ENCODE peak calls at places on chromosomes 5 and 9, in eight cellular contexts. W is PC-3, E is breast epithelium, U is GM23338, C is fibroblast of the aortic adventitia, A is brain microvascular endothelial cell, V is HCT116, D is fibroblast of lung. I is an unnamed sample.

GRCh38 chr5:32908646-32909045 is 197.5 kb downstream of the NPR3 start:
- DNase-seq in W (no peak), E (no peak), U (no peak), C (no peak), A (no peak), V (no peak), D (peak; percentile 55), I (no peak)

GRCh38 chr5:167608708-167609272 is 682.7 kb upstream of the WWC1 start:
- DNase-seq in W (peak; percentile 7), E (no peak), U (peak; percentile 5), C (no peak), A (no peak), V (no peak), D (no peak), I (no peak)

GRCh38 chr5:126354012-126354856 is 69.0 kb upstream of the GRAMD2B start:
- DNase-seq in W (peak; percentile 93), E (no peak), U (peak; percentile 45), C (peak; percentile 98), A (peak; percentile 96), V (peak; percentile 64), D (peak; percentile 99), I (peak; percentile 95)

GRCh38 chr5:95808013-95808685 is 14.4 kb downstream of the GLRX start:
- DNase-seq in W (no peak), E (no peak), U (no peak), C (no peak), A (no peak), V (no peak), D (no peak), I (no peak)

GRCh38 chr9:21585756-21586752 is 103.9 kb upstream of the IFNE start:
- DNase-seq in W (peak; percentile 39), E (no peak), U (no peak), C (peak; percentile 63), A (no peak), V (no peak), D (no peak), I (no peak)

GRCh38 chr9:133008824-133009223 is 22.0 kb upstream of the GTF3C5 start:
- DNase-seq in W (no peak), E (no peak), U (no peak), C (no peak), A (no peak), V (no peak), D (no peak), I (no peak)

GRCh38 chr5:172905771-172906170 is 53.5 kb upstream of the RPL26L1 start:
- DNase-seq in W (no peak), E (no peak), U (peak; percentile 30), C (no peak), A (no peak), V (no peak), D (no peak), I (no peak)

GRCh38 chr5:62373382-62373781 is 30.3 kb downstream of the DIMT1 start:
- DNase-seq in W (no peak), E (no peak), U (no peak), C (no peak), A (no peak), V (no peak), D (no peak), I (no peak)

GRCh38 chr5:176700239-176700847 is 53.1 kb downstream of the TSPAN17 start:
- DNase-seq in W (peak; percentile 52), E (no peak), U (peak; percentile 70), C (no peak), A (no peak), V (no peak), D (no peak), I (no peak)

GRCh38 chr5:163360681-163361080 is 76.7 kb upstream of the CCNG1 start:
- DNase-seq in W (no peak), E (no peak), U (no peak), C (no peak), A (no peak), V (no peak), D (no peak), I (no peak)

GRCh38 chr5:31889131-31889561 is 250.2 kb downstream of the PDZD2 start:
- DNase-seq in W (no peak), E (no peak), U (peak; percentile 75), C (no peak), A (no peak), V (no peak), D (peak; percentile 9), I (no peak)

DNA sequence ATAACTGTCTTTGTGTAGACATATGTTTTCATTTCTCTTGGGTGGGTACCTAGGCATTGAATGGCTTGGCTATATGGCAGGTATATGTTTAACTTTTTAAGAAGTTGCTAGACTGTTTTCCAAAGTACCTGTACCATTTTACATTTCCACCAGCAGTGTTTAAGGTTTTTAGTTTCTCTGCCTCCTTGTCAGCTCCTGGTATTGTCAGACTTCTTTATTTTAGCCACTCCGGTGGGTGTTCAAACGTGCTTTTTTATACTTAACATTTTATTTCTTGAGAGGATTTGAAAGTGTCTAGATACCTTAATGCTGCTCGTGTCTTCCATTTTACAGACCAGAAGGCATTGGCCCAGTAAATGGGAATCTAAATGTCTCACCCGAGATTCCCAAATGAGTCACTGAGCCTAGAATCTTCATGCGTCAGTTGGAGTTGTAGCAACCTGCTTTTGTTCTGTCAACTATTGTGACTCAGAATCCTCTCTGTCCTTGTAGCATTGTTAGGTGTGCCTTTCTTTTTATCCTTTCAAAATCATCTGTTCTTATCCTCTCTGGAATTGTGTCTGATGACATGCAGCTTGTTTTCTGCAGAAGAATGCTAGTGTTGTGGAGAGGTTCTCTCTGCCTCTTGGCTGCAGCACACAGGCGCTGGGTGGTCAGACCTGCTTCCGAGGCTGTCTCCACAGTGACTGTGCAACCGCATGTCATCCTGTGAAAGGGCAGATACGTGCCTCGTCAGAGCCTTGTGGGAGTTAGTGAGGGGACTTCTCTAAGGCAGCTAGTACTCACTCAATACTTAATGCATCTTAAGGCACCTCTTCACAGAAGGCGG is 291.8 kb downstream of the AOPEP start:
- DNase-seq in W (peak; percentile 89), E (no peak), U (peak; percentile 20), C (peak; percentile 96), A (peak; percentile 93), V (peak; percentile 32), D (peak; percentile 97), I (peak; percentile 78)
- H3K4me3 ChIP-seq in W (peak overlapping the region; percentile 50), E (no peak overlapping the region), U (no peak overlapping the region), C (peak overlapping the region; percentile 32), A (no peak overlapping the region), V (no peak overlapping the region), D (peak overlapping the region; percentile 8), I (no peak overlapping the region)

GRCh38 chr5:92313385-92313784 is 930.3 kb upstream of the ARRDC3 start:
- DNase-seq in W (no peak), E (no peak), U (peak; percentile 29), C (no peak), A (no peak), V (no peak), D (no peak), I (no peak)
- TF ChIP-seq CTCF in W (no peak), E (no peak), U (peak; percentile 39), C (no peak), A (no peak), V (peak; percentile 6), D (no peak), I (no peak)

GRCh38 chr5:150644058-150644457 is 3.6 kb downstream of the SYNPO start:
- DNase-seq in W (no peak), E (no peak), U (no peak), C (no peak), A (no peak), V (no peak), D (no peak), I (no peak)
- H3K4me3 ChIP-seq in W (no peak overlapping the region), E (no peak overlapping the region), U (no peak overlapping the region), C (no peak overlapping the region), A (no peak overlapping the region), V (no peak overlapping the region), D (no peak overlapping the region), I (no peak overlapping the region)

GRCh38 chr9:106727969-106728368 is 135.0 kb upstream of the ZNF462 start:
- DNase-seq in W (no peak), E (no peak), U (no peak), C (no peak), A (no peak), V (no peak), D (no peak), I (no peak)
- TF ChIP-seq CTCF in W (no peak), E (no peak), U (no peak), C (no peak), A (no peak), V (no peak), D (no peak), I (no peak)

GRCh38 chr9:104774132-104774531 is 10.2 kb downstream of the NIPSNAP3B start:
- DNase-seq in W (no peak), E (no peak), U (no peak), C (no peak), A (no peak), V (no peak), D (no peak), I (no peak)
- H3K4me3 ChIP-seq in W (no peak overlapping the region), E (no peak overlapping the region), U (no peak overlapping the region), C (no peak overlapping the region), A (no peak overlapping the region), V (no peak overlapping the region), D (no peak overlapping the region), I (no peak overlapping the region)

GRCh38 chr5:9156282-9156681 is 389.6 kb downstream of the SEMA5A start:
- DNase-seq in W (peak; percentile 86), E (no peak), U (peak; percentile 66), C (peak; percentile 54), A (peak; percentile 66), V (no peak), D (peak; percentile 45), I (no peak)
- TF ChIP-seq CTCF in W (peak; percentile 95), E (peak; percentile 35), U (peak; percentile 54), C (peak; percentile 42), A (peak; percentile 85), V (no peak), D (peak; percentile 47), I (peak; percentile 61)

GRCh38 chr5:88677502-88677901 is 205.5 kb downstream of the MEF2C start:
- DNase-seq in W (no peak), E (no peak), U (no peak), C (no peak), A (no peak), V (no peak), D (peak; percentile 47), I (no peak)
- H3K4me3 ChIP-seq in W (no peak overlapping the region), E (no peak overlapping the region), U (peak overlapping the region; percentile 50), C (no peak overlapping the region), A (no peak overlapping the region), V (no peak overlapping the region), D (no peak overlapping the region), I (no peak overlapping the region)

GRCh38 chr5:6296524-6296923 is 81.8 kb downstream of the MED10 start:
- DNase-seq in W (no peak), E (no peak), U (peak; percentile 17), C (no peak), A (no peak), V (no peak), D (no peak), I (no peak)
- TF ChIP-seq CTCF in W (peak; percentile 40), E (no peak), U (peak; percentile 18), C (no peak), A (no peak), V (no peak), D (no peak), I (no peak)